ENCODE peak calls at places on chromosomes 12 and 14, in eight cellular contexts. R is mammary epithelial cell, O is upper lobe of right lung, K is IMR-90, U is cardiac muscle cell, N is ascending aorta, D is Panc1, L is psoas muscle. M is an unnamed sample.

GRCh38 chr14:22837059-22837749 is 819 bp downstream of the MMP14 start:
- DNase-seq in R (peak; percentile 36), O (peak; percentile 84), K (peak; percentile 63), U (peak; percentile 64), N (peak; percentile 85), D (no peak), L (no peak), M (peak; percentile 44)

GRCh38 chr12:100926669-100927248 is 132.2 kb downstream of the ANO4 start:
- DNase-seq in R (peak; percentile 39), O (no peak), K (peak; percentile 14), U (peak; percentile 56), N (no peak), D (no peak), L (no peak), M (no peak)

GRCh38 chr14:43900173-43900655 is 606.9 kb downstream of the FSCB start:
- DNase-seq in R (no peak), O (no peak), K (no peak), U (no peak), N (no peak), D (no peak), L (no peak), M (no peak)

GRCh38 chr12:64392221-64392620 is 1.7 kb upstream of the C12orf56 start:
- DNase-seq in R (peak; percentile 30), O (no peak), K (peak; percentile 56), U (peak; percentile 51), N (no peak), D (no peak), L (no peak), M (no peak)

GRCh38 chr12:113870035-113870434 is 96.1 kb downstream of the RBM19 start:
- DNase-seq in R (no peak), O (no peak), K (no peak), U (no peak), N (no peak), D (no peak), L (no peak), M (no peak)

GRCh38 chr12:123271182-123271491 is 519 bp downstream of the CDK2AP1 start:
- DNase-seq in R (peak; percentile 40), O (peak; percentile 90), K (peak; percentile 33), U (peak; percentile 85), N (peak; percentile 82), D (no peak), L (peak; percentile 82), M (peak; percentile 95)

GRCh38 chr14:60090864-60091519 is 731 bp upstream of the PCNX4 start:
- DNase-seq in R (peak; percentile 52), O (peak; percentile 68), K (peak; percentile 64), U (peak; percentile 73), N (peak; percentile 73), D (no peak), L (peak; percentile 53), M (peak; percentile 52)

GRCh38 chr12:125135906-125136305 is 70.7 kb downstream of the AACS start:
- DNase-seq in R (no peak), O (no peak), K (no peak), U (no peak), N (no peak), D (no peak), L (no peak), M (peak; percentile 31)

GRCh38 chr14:44963775-44964380 is 1.9 kb downstream of the TOGARAM1 start:
- DNase-seq in R (peak; percentile 17), O (no peak), K (no peak), U (no peak), N (no peak), D (no peak), L (no peak), M (no peak)

GRCh38 chr12:71955946-71956345 is 17.3 kb downstream of the TPH2 start:
- DNase-seq in R (no peak), O (no peak), K (peak; percentile 89), U (no peak), N (no peak), D (no peak), L (no peak), M (no peak)

GRCh38 chr12:82756303-82756702 is 69.6 kb downstream of the TMTC2 start:
- DNase-seq in R (no peak), O (no peak), K (no peak), U (no peak), N (no peak), D (no peak), L (no peak), M (no peak)

GRCh38 chr12:11780521-11781101 is 131.1 kb downstream of the ETV6 start:
- DNase-seq in R (no peak), O (no peak), K (no peak), U (no peak), N (no peak), D (no peak), L (no peak), M (no peak)

GRCh38 chr12:68971404-68971803 is 38.4 kb upstream of the CPM start:
- DNase-seq in R (peak; percentile 87), O (no peak), K (peak; percentile 82), U (no peak), N (no peak), D (no peak), L (no peak), M (peak; percentile 48)

DNA sequence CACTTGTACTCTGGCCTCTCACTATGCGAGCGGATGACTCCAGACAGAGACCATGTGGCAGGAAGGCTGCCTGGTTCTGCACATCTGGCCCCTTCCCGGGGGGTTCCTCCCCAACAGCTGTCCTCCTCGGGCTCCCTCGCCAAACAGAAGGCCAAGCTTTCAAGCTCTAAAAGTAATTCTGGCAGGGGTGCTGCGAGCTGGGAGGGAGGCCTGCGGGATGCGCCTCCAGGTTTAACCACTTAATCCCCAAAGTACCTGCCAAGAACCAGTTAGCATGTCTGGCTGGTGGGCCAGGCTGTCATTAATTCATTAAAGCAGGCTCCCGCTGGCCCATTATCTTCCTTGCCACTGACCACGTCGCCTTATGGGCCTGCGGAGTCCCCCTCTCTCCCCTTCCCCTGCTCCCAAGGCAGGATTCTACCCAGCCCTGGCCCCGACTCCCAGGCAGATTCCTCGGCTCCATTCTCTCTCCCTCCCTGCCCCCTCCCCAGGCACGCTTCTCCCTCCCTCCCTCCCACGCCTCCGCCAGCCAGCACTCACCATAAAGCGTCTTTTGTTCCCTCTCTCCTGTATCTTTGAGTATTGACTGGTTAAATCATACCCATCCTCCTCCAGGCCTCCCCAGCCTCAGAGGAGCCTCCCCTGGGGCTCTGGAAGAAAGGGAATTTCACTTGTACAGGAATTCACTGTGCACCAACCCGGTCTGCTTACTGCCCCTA is 4.9 kb downstream of the HRK start:
- DNase-seq in R (no peak), O (no peak), K (no peak), U (no peak), N (no peak), D (no peak), L (no peak), M (no peak)
- H3K4me3 ChIP-seq in R (no peak overlapping the region), O (no peak overlapping the region), K (no peak overlapping the region), U (no peak overlapping the region), N (no peak overlapping the region), D (no peak overlapping the region), L (no peak overlapping the region), M (no peak overlapping the region)

GRCh38 chr12:9064201-9064814 is 51.4 kb downstream of the A2M start:
- DNase-seq in R (peak; percentile 62), O (peak; percentile 83), K (peak; percentile 10), U (peak; percentile 83), N (peak; percentile 82), D (no peak), L (peak; percentile 60), M (peak; percentile 63)

GRCh38 chr12:9065607-9065856 is 50.2 kb downstream of the A2M start:
- DNase-seq in R (no peak), O (no peak), K (no peak), U (no peak), N (no peak), D (no peak), L (no peak), M (no peak)

GRCh38 chr12:9064815-9065606 is 50.7 kb downstream of the A2M start:
- DNase-seq in R (peak; percentile 30), O (peak; percentile 94), K (no peak), U (peak; percentile 73), N (peak; percentile 84), D (no peak), L (peak; percentile 78), M (peak; percentile 92)

GRCh38 chr12:9066755-9067433 is 48.8 kb downstream of the A2M start:
- DNase-seq in R (peak; percentile 12), O (no peak), K (no peak), U (no peak), N (no peak), D (no peak), L (no peak), M (no peak)

GRCh38 chr12:9066183-9066623 is 49.5 kb downstream of the A2M start:
- DNase-seq in R (no peak), O (no peak), K (no peak), U (no peak), N (no peak), D (no peak), L (no peak), M (no peak)
- TF ChIP-seq CTCF in R (no peak), O (no peak), K (no peak), U (no peak), N (no peak), D (no peak), L (no peak), M (no peak)

DNA sequence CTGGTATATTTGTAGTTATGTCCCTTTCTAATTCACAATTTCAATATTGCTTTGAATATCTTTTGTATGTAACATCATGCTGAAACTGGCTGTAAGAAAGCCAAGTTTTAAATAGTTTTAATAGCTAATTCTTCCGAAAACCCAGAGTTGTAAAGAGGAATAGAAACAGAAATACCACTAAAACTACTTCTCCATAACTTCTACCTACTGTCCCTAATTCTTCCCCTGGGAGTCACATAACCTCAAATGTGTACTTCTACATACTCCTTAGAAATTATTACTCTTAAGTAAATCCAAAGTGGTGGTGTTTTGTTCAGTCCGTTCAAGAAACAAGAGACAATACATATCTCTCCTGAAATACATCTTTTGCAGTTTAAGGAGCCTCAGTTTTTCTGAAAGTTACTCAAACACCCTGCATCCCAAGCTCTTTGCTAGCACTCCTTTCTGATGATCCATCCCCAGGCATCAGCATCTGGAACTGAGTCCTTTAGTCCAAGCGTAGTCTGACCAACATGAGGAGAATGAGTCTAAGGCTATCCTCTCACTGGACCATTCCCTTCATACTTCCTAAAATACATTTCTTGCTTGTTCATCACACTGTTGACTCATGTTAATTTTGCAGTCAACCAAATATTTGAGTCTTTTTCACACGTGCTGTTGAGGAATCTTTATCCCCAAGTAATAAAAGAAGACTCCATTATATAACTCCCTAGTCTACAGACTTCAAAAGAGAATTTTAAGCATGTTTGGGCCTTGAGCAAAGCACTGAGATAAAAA is 214.3 kb upstream of the NUDT4 start:
- DNase-seq in R (no peak), O (no peak), K (peak; percentile 91), U (no peak), N (no peak), D (no peak), L (no peak), M (no peak)
- H3K27ac ChIP-seq in R (no peak overlapping the region), O (no peak overlapping the region), K (no peak overlapping the region), U (no peak overlapping the region), N (no peak overlapping the region), D (no peak overlapping the region), L (no peak overlapping the region), M (no peak overlapping the region)

DNA sequence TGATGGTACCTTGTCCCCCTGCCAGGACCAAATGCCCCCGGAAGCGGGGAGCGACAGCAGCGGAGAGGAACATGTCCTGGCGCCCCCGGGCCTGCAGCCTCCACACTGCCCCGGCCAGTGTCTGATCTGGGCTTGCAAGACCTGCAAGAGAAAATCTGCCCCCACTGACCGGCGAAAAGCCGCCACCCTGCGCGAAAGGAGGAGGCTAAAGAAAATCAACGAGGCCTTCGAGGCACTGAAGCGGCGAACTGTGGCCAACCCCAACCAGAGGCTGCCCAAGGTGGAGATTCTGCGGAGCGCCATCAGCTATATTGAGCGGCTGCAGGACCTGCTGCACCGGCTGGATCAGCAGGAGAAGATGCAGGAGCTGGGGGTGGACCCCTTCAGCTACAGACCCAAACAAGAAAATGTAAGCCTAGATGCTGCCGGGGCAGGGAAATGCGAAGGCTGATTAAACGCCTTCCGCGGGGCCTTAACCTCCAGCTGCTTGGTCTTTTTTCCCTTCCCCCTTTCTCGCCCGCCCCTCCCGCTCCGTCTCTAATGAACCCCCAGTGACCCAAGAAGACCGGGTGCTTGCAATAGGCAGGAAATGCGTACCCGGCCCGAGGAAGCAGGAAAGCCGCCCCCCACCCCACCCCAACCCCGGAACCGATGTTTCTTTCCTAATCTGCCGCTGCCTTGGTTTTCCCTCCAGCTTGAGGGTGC is 548 bp downstream of the MYF6 start:
- DNase-seq in R (no peak), O (no peak), K (no peak), U (no peak), N (no peak), D (no peak), L (peak; percentile 27), M (no peak)
- H3K4me3 ChIP-seq in R (no peak overlapping the region), O (no peak overlapping the region), K (no peak overlapping the region), U (peak overlapping the region; percentile 26), N (no peak overlapping the region), D (no peak overlapping the region), L (peak overlapping the region; percentile 76), M (no peak overlapping the region)

M was measured in left lung.